ENCODE peak calls at places on chromosome 21, in ten cellular contexts. W is CD8-positive, alpha-beta memory T cell; G is HTR-8/SVneo; H is glutamatergic neuron; T is NAMALWA; M is activated T-cell treated with anti-CD3 and anti-CD28 coated beads, Interleukin-2, amount 50 U/mL, for 72 hours; Q is aorta; L is GDM1; X is A549; A is naive thymus-derived CD4-positive, alpha-beta T cell. R is an unnamed sample.
A peak's percentile ranks its signal among the peaks of the same experiment; 100 is the strongest.

GRCh38 chr21:38769253-38769780 is 36.4 kb upstream of the ETS2 start:
- DNase-seq in H (no peak), X (no peak), W (no peak), G (no peak), Q (peak; percentile 65), A (no peak), L (no peak), M (peak; percentile 50), T (no peak), R (no peak)

GRCh38 chr21:45379171-45379900 is 25.6 kb upstream of the COL18A1 start:
- DNase-seq in T (no peak), H (peak; percentile 3), A (no peak), W (no peak), M (no peak), G (no peak), L (no peak), X (no peak), Q (peak; percentile 20), R (no peak)

GRCh38 chr21:46000731-46001641 is 19.4 kb downstream of the COL6A1 start:
- DNase-seq in X (no peak), M (peak; percentile 0), G (no peak), H (peak; percentile 26), L (no peak), T (no peak), W (no peak), Q (peak; percentile 43), A (no peak), R (no peak)

GRCh38 chr21:31872452-31873274 is at the start of gene HUNK:
- DNase-seq in W (peak; percentile 13), Q (no peak), M (peak; percentile 18), G (no peak), X (peak; percentile 13), A (no peak), H (peak; percentile 77), T (peak; percentile 17), L (no peak), R (peak; percentile 6)

GRCh38 chr21:33948096-33948950 is 32.7 kb upstream of the ATP5PO start:
- DNase-seq in L (peak; percentile 82), Q (peak; percentile 76), M (peak; percentile 91), X (peak; percentile 53), G (no peak), H (peak; percentile 67), A (peak; percentile 50), W (peak; percentile 94), T (peak; percentile 55), R (no peak)

GRCh38 chr21:29230541-29231275 is 68.0 kb upstream of the BACH1 start:
- DNase-seq in T (no peak), L (no peak), X (no peak), W (no peak), A (no peak), H (no peak), M (no peak), G (no peak), Q (no peak), R (no peak)

GRCh38 chr21:38821248-38821647 is 15.5 kb downstream of the ETS2 start:
- DNase-seq in W (no peak), A (no peak), L (no peak), G (no peak), X (no peak), Q (no peak), M (no peak), H (no peak), T (no peak), R (no peak)

GRCh38 chr21:16388291-16388690 is 658.5 kb downstream of the USP25 start:
- DNase-seq in W (no peak), T (no peak), A (no peak), Q (no peak), X (no peak), L (no peak), M (no peak), G (no peak), H (no peak), R (no peak)

GRCh38 chr21:41631564-41632461 is 123.9 kb upstream of the TMPRSS2 start:
- DNase-seq in H (no peak), X (peak; percentile 39), Q (no peak), L (no peak), A (no peak), G (no peak), M (no peak), W (no peak), T (no peak), R (no peak)

GRCh38 chr21:15729674-15730483 is at the start of gene USP25:
- DNase-seq in H (peak; percentile 87), T (peak; percentile 90), A (peak; percentile 81), G (peak; percentile 85), X (peak; percentile 56), L (peak; percentile 84), W (peak; percentile 81), Q (peak; percentile 93), M (peak; percentile 79), R (peak; percentile 77)

GRCh38 chr21:39670741-39671140 is 58.0 kb downstream of the B3GALT5 start:
- DNase-seq in H (no peak), W (no peak), A (no peak), Q (no peak), T (no peak), G (no peak), X (no peak), L (no peak), M (no peak), R (no peak)

GRCh38 chr21:44303490-44303981 is 3.7 kb downstream of the PFKL start:
- DNase-seq in L (no peak), H (no peak), T (no peak), A (no peak), G (no peak), M (no peak), X (no peak), W (no peak), Q (no peak), R (no peak)

GRCh38 chr21:28671549-28672195 is 321.0 kb downstream of the LTN1 start:
- DNase-seq in G (no peak), X (no peak), A (no peak), T (no peak), L (no peak), Q (no peak), H (no peak), M (no peak), W (no peak), R (no peak)

GRCh38 chr21:15289896-15290841 is 225.4 kb upstream of the NRIP1 start:
- DNase-seq in A (no peak), Q (no peak), M (no peak), T (peak; percentile 15), X (no peak), L (no peak), W (no peak), G (no peak), H (peak; percentile 63), R (no peak)

GRCh38 chr21:45866473-45867010 is 115.0 kb upstream of the COL6A1 start:
- DNase-seq in G (no peak), W (no peak), L (no peak), Q (no peak), M (no peak), H (no peak), X (no peak), T (no peak), A (no peak), R (no peak)

GRCh38 chr21:40165671-40166070 is 298.4 kb downstream of the PCP4 start:
- DNase-seq in L (no peak), Q (no peak), M (no peak), W (no peak), H (no peak), A (no peak), G (no peak), X (no peak), T (no peak), R (no peak)

GRCh38 chr21:32083175-32083574 is 195.7 kb downstream of the MIS18A start:
- DNase-seq in X (no peak), W (no peak), H (no peak), T (no peak), Q (no peak), G (no peak), L (no peak), A (no peak), M (no peak), R (no peak)

GRCh38 chr21:21137986-21138385 is 139.8 kb downstream of the NCAM2 start:
- DNase-seq in L (no peak), M (no peak), X (no peak), H (no peak), Q (no peak), A (no peak), G (no peak), W (no peak), T (no peak), R (no peak)

GRCh38 chr21:45256912-45257672 is 30.6 kb downstream of the POFUT2 start:
- DNase-seq in M (no peak), X (no peak), H (no peak), W (no peak), G (no peak), T (no peak), Q (no peak), L (no peak), A (no peak), R (no peak)

GRCh38 chr21:27382404-27382803 is 415.5 kb upstream of the ADAMTS5 start:
- DNase-seq in T (no peak), M (no peak), X (no peak), Q (no peak), G (no peak), H (no peak), A (no peak), L (no peak), W (no peak), R (no peak)

GRCh38 chr21:45598109-45598508 is 45.4 kb upstream of the PCBP3 start:
- DNase-seq in G (no peak), H (no peak), L (no peak), W (no peak), Q (peak; percentile 34), X (no peak), A (no peak), T (no peak), M (no peak), R (no peak)

GRCh38 chr21:25561668-25562641 is 45.3 kb downstream of the MRPL39 start:
- DNase-seq in X (no peak), W (peak; percentile 46), A (peak; percentile 37), G (peak; percentile 44), M (peak; percentile 81), T (peak; percentile 68), L (peak; percentile 35), H (peak; percentile 62), Q (peak; percentile 81), R (peak; percentile 60)

GRCh38 chr21:31710586-31710985 is 21.3 kb downstream of the SCAF4 start:
- DNase-seq in A (no peak), W (no peak), Q (no peak), L (no peak), H (no peak), G (no peak), M (no peak), X (no peak), T (no peak), R (no peak)

GRCh38 chr21:33196956-33197374 is 32.8 kb upstream of the IFNAR2 start:
- DNase-seq in A (no peak), Q (peak; percentile 60), W (peak; percentile 48), G (peak; percentile 53), M (peak; percentile 59), L (peak; percentile 28), H (peak; percentile 85), X (peak; percentile 36), T (peak; percentile 82), R (peak; percentile 42)

GRCh38 chr21:17527240-17527639 is 14.4 kb downstream of the CXADR start:
- DNase-seq in H (no peak), Q (no peak), M (no peak), G (peak; percentile 22), T (no peak), A (no peak), X (no peak), L (no peak), W (no peak), R (no peak)

GRCh38 chr21:44750675-44751025 is 39.3 kb upstream of the TSPEAR start:
- DNase-seq in H (no peak), M (no peak), X (no peak), T (no peak), Q (no peak), W (no peak), G (no peak), A (no peak), L (no peak), R (no peak)

GRCh38 chr21:36254106-36254941 is 65.7 kb upstream of the MORC3 start:
- DNase-seq in M (no peak), Q (no peak), G (no peak), T (peak; percentile 72), W (no peak), L (no peak), H (no peak), A (no peak), X (no peak), R (peak; percentile 47)

GRCh38 chr21:14675774-14676530 is 129.8 kb upstream of the SAMSN1 start:
- DNase-seq in W (peak; percentile 66), T (peak; percentile 81), L (peak; percentile 72), H (no peak), Q (no peak), M (peak; percentile 7), G (no peak), A (no peak), X (no peak), R (peak; percentile 39)